ENCODE peak calls at places on chromosome 7, in seven cellular contexts. F, L, T, E, N, C and I are unnamed samples.

GRCh38 chr7:21542891-21543527 is at the start of gene DNAH11:
- DNase-seq in F (no peak), L (no peak), T (no peak), E (peak), N (peak), C (peak), I (no peak)

GRCh38 chr7:39184387-39184786 is 206.7 kb downstream of the POU6F2 start:
- DNase-seq in F (no peak), L (no peak), T (no peak), E (no peak), N (no peak), C (no peak), I (peak)

GRCh38 chr7:129499915-129500463 is 2.3 kb upstream of the SMKR1 start:
- DNase-seq in F (no peak), L (peak), T (no peak), E (no peak), N (no peak), C (no peak), I (no peak)

GRCh38 chr7:14691034-14691433 is 211.5 kb downstream of the DGKB start:
- DNase-seq in F (no peak), L (no peak), T (no peak), E (no peak), N (no peak), C (no peak), I (no peak)

GRCh38 chr7:4888161-4888560 is 4.6 kb upstream of the RADIL start:
- DNase-seq in F (no peak), L (no peak), T (no peak), E (no peak), N (no peak), C (no peak), I (no peak)

GRCh38 chr7:47259682-47260081 is 322.2 kb downstream of the TNS3 start:
- DNase-seq in F (no peak), L (no peak), T (no peak), E (no peak), N (no peak), C (no peak), I (no peak)

GRCh38 chr7:64618785-64619456 is 47.0 kb upstream of the ZNF107 start:
- DNase-seq in F (peak), L (no peak), T (peak), E (peak), N (peak), C (peak), I (no peak)

GRCh38 chr7:15167912-15168311 is 265.4 kb upstream of the DGKB start:
- DNase-seq in F (no peak), L (no peak), T (no peak), E (no peak), N (no peak), C (no peak), I (no peak)

GRCh38 chr7:28573751-28574295 is 161.5 kb downstream of the CREB5 start:
- DNase-seq in F (no peak), L (no peak), T (no peak), E (peak), N (no peak), C (no peak), I (no peak)

GRCh38 chr7:87567052-87567451 is 33.6 kb downstream of the ABCB1 start:
- DNase-seq in F (no peak), L (no peak), T (no peak), E (no peak), N (no peak), C (no peak), I (no peak)

GRCh38 chr7:112892263-112892662 is 102.1 kb upstream of the TMEM168 start:
- DNase-seq in F (no peak), L (no peak), T (no peak), E (no peak), N (no peak), C (no peak), I (no peak)

GRCh38 chr7:15291707-15292106 is 270.1 kb downstream of the AGMO start:
- DNase-seq in F (no peak), L (no peak), T (no peak), E (no peak), N (no peak), C (no peak), I (peak)

GRCh38 chr7:22726849-22727792 is at the start of gene IL6:
- DNase-seq in F (no peak), L (no peak), T (peak), E (peak), N (peak), C (peak), I (no peak)
- TF ChIP-seq JUND in F (no peak), L (no peak), T (no peak), E (peak), N (peak), C (peak), I (no peak)

GRCh38 chr7:107559864-107560263 is 3.9 kb downstream of the COG5 start:
- DNase-seq in F (no peak), L (no peak), T (no peak), E (no peak), N (no peak), C (no peak), I (no peak)

GRCh38 chr7:107564553-107565298 is 955 bp downstream of the DUS4L start:
- DNase-seq in F (peak), L (no peak), T (no peak), E (no peak), N (no peak), C (no peak), I (no peak)

GRCh38 chr7:107563761-107564552 is at the start of the genes COG5 and DUS4L:
- DNase-seq in F (peak), L (peak), T (peak), E (peak), N (peak), C (peak), I (peak)

GRCh38 chr7:107560898-107561516 is 2.7 kb downstream of the COG5 start:
- DNase-seq in F (no peak), L (no peak), T (no peak), E (no peak), N (no peak), C (no peak), I (no peak)

DNA sequence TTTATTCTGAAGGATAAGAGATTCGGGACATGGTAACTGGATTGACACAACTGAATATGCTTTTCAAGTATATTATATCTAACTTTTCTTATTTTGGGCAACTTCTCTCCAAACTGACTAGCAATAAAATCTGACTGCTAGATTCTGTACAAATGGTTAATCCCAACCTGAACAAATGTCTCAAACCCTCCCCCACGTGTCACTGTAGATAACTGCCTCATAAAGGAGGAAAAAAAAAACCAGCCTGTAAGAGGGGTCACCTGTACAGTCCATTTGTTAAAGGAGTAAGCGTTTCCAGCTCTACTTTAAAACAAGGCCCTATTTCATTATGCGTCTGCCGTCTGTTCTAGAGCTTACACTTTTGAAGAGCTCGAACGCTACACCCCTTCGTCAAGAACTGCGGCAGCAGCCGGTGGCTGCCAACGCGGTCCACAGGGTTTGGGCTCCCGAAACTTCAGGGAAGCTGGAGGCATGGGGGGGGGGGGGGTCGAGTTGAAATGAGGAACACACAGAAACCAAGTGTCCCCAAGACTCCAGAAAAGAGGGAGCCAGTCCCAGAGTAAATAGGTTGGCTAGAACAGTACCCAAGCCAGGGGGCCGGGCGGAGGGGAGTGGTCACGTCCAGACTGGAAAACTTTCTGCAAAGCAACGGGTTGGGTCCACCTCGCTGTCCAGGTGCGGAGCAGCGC is 504 bp downstream of the COG5 start:
- DNase-seq in F (peak), L (no peak), T (peak), E (peak), N (no peak), C (peak), I (peak)
- TF ChIP-seq JUND in F (no peak), L (no peak), T (no peak), E (no peak), N (no peak), C (no peak), I (no peak)

DNA sequence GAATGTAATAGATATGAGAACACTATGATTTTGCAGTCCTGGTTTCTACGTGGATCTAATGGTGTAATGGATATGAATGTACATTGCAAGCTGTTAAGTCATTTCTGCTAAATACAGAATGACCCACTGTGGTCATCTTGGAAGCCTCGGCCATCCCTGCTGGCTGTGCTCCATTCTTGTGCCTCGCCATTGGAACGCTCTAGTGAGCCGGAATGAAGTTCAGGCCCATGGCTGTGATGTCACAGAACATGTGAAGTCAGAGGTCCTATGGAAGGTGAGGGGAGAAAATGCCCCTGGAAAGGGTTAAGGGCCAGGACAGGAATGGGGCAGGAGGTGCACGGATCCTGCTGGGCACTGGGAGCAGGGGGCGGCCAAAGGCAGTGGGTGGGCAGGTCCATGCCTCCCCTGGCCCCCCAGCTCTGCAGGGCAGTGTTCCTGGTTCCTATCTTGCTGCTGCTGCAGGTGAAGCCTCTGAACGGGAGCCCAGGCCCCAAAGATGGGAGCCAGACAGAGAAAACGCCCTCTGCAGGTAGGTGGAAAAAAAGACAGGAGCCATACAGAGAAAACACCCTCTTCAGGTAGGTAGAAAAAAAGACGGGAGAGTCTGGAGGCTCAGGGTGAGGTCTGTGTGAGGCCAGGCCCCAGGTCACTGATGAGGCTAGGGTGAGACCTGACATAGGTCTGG is at the start of gene LLCFC1:
- DNase-seq in F (peak), L (no peak), T (peak), E (peak), N (peak), C (peak), I (peak)
- TF ChIP-seq JUND in F (no peak), L (no peak), T (no peak), E (no peak), N (no peak), C (no peak), I (no peak)

GRCh38 chr7:36969376-36969775 is 245.1 kb upstream of the AOAH start:
- DNase-seq in F (no peak), L (no peak), T (no peak), E (no peak), N (no peak), C (no peak), I (no peak)

GRCh38 chr7:36966039-36966438 is 241.7 kb upstream of the AOAH start:
- DNase-seq in F (no peak), L (no peak), T (no peak), E (no peak), N (no peak), C (no peak), I (peak)

GRCh38 chr7:36965625-36966024 is 241.3 kb upstream of the AOAH start:
- DNase-seq in F (no peak), L (no peak), T (no peak), E (no peak), N (no peak), C (no peak), I (no peak)

GRCh38 chr7:36966636-36967035 is 242.3 kb upstream of the AOAH start:
- DNase-seq in F (no peak), L (no peak), T (no peak), E (peak), N (no peak), C (no peak), I (no peak)

GRCh38 chr7:36967387-36967786 is 243.1 kb upstream of the AOAH start:
- DNase-seq in F (peak), L (no peak), T (peak), E (peak), N (no peak), C (peak), I (peak)
- TF ChIP-seq JUND in F (no peak), L (no peak), T (no peak), E (no peak), N (no peak), C (no peak), I (no peak)

DNA sequence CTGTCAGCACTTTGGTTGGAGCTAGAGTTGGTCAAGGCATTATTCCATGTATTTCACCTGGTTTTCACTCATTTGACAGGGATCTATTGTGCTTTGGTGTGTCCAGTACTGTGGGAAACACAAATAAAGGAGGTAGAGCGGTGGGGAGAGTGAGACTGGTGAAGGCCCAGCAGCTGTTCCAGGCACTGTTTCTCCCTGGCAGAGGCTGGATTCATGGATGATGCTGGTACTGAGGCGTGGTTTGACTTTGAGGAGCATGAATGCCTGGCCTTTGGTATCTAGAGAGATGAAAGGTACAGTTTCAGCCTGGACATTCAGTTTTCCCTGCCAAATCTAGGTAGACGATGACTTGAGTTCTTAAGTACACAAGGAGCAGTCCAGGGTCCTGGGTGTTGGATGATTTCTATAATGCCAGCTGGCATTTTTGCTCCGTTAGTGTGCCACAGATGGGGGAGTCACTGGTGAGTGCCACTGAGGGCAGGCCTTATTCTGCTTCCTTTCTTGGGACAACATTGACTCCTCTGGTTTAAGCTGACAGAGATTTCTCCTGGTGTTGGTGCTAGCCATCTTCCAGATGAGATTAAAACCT is 162.2 kb upstream of the BMPER start:
- DNase-seq in F (no peak), L (no peak), T (no peak), E (no peak), N (no peak), C (no peak), I (no peak)
- TF ChIP-seq JUND in F (no peak), L (no peak), T (no peak), E (no peak), N (no peak), C (no peak), I (no peak)

GRCh38 chr7:36512607-36513006 is 122.9 kb downstream of the ANLN start:
- DNase-seq in F (no peak), L (no peak), T (no peak), E (peak), N (no peak), C (peak), I (no peak)

GRCh38 chr7:36513393-36513792 is 123.7 kb downstream of the ANLN start:
- DNase-seq in F (no peak), L (no peak), T (no peak), E (no peak), N (no peak), C (no peak), I (no peak)

GRCh38 chr7:36515847-36516246 is 126.2 kb downstream of the ANLN start:
- DNase-seq in F (no peak), L (no peak), T (no peak), E (no peak), N (no peak), C (no peak), I (no peak)

GRCh38 chr7:36509962-36510361 is 120.3 kb downstream of the ANLN start:
- DNase-seq in F (no peak), L (no peak), T (no peak), E (no peak), N (no peak), C (no peak), I (no peak)

GRCh38 chr7:36514289-36515243 is 124.9 kb downstream of the ANLN start:
- DNase-seq in F (no peak), L (no peak), T (no peak), E (peak), N (no peak), C (no peak), I (no peak)
- TF ChIP-seq JUND in F (no peak), L (no peak), T (no peak), E (no peak), N (no peak), C (no peak), I (no peak)

GRCh38 chr7:37212526-37212925 is 236.1 kb downstream of the ELMO1 start:
- DNase-seq in F (no peak), L (no peak), T (no peak), E (no peak), N (no peak), C (no peak), I (no peak)

GRCh38 chr7:37208528-37208927 is 240.1 kb downstream of the ELMO1 start:
- DNase-seq in F (peak), L (peak), T (peak), E (peak), N (no peak), C (peak), I (no peak)

GRCh38 chr7:37212051-37212450 is 236.6 kb downstream of the ELMO1 start:
- DNase-seq in F (no peak), L (peak), T (no peak), E (no peak), N (no peak), C (no peak), I (no peak)

GRCh38 chr7:37215524-37215923 is 233.1 kb downstream of the ELMO1 start:
- DNase-seq in F (no peak), L (no peak), T (no peak), E (no peak), N (no peak), C (no peak), I (no peak)

DNA sequence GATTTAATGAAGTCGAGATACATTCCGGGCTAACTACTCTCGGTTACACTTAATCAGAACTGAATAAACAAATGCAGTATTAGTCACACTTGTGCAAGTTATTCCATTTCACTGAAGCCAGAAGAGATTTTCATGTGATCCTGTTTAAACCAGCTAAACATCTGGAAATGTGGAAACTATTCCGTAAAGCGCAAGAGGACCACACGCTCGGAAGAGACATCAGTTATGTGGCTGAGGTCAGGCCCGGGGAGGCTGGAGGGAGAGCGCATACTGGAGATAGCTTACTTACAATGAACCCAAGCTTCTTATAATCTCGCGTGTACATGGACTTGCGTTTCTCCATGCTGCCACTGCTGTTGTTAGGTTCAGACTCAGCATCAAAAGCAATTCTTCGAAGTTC is 237.6 kb downstream of the ELMO1 start:
- DNase-seq in F (no peak), L (no peak), T (no peak), E (no peak), N (no peak), C (no peak), I (no peak)
- TF ChIP-seq JUND in F (no peak), L (no peak), T (no peak), E (no peak), N (no peak), C (no peak), I (no peak)

GRCh38 chr7:12637819-12638592 is 49.4 kb upstream of the ARL4A start:
- DNase-seq in F (no peak), L (no peak), T (no peak), E (peak), N (no peak), C (no peak), I (peak)
- TF ChIP-seq JUND in F (no peak), L (no peak), T (no peak), E (no peak), N (no peak), C (no peak), I (no peak)

DNA sequence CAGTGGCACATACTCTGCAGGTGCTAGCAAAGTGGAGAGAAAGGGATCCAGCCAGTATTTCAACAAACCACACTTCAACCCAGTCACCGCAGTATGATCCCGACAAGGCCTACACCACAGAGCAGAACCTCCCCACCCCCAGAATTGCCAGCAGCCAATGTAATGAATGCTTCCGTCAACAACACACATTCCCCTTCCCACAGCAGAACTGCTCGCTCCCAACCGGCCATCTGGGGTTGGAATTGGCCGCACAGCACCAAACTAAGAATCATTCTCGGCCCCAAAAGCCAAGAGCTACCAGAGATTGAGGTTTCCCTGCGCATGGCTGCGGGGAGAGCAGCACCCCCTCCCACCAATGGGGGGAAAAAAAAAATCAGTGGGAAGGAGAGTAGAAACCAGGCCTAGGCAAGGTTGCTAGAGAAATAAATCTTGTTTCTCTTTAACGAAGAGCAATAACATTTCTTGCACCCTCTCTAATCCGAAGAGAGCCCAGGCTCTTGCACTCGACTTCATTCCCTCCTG is 1.1 kb downstream of the WASL start:
- DNase-seq in F (peak), L (no peak), T (peak), E (peak), N (peak), C (peak), I (peak)
- TF ChIP-seq JUND in F (no peak), L (no peak), T (no peak), E (no peak), N (no peak), C (peak), I (no peak)